ENCODE peak calls at places on chromosomes 6 and 20, in nine cellular contexts. Z, U, T, Y, E, B, I, D and K are unnamed samples. For H3K4me1, the result is how much of the 10 kb centered on the place peaks cover.

GRCh38 chr20:59673998-59674445 is 69.7 kb downstream of the PHACTR3 start:
- DNase-seq in E (no peak), Z (no peak), Y (no peak), U (no peak), D (no peak), I (no peak), T (no peak), B (no peak), K (no peak)

GRCh38 chr6:168905451-168906090 is 348.1 kb downstream of the THBS2 start:
- DNase-seq in I (no peak), D (no peak), T (peak), U (no peak), B (no peak), E (no peak), Z (no peak), Y (no peak), K (no peak)

GRCh38 chr6:40954446-40955180 is 84.4 kb downstream of the UNC5CL start:
- DNase-seq in D (no peak), E (no peak), I (no peak), T (no peak), Y (no peak), B (no peak), Z (no peak), U (no peak), K (no peak)

GRCh38 chr6:24910850-24911712 is 24.7 kb downstream of the RIPOR2 start:
- DNase-seq in T (no peak), Z (peak), D (peak), U (peak), E (peak), B (peak), I (peak), Y (peak), K (peak)

GRCh38 chr20:36408219-36408618 is 102.1 kb downstream of the DLGAP4 start:
- DNase-seq in E (peak), Z (no peak), Y (peak), B (no peak), D (no peak), T (no peak), U (no peak), I (no peak), K (no peak)

GRCh38 chr20:36273414-36274247 is 32.5 kb upstream of the DLGAP4 start:
- DNase-seq in U (no peak), E (peak), D (peak), B (no peak), T (no peak), Y (no peak), I (no peak), Z (no peak), K (no peak)

GRCh38 chr20:61803416-61803902 is 262.2 kb downstream of the TAF4 start:
- DNase-seq in E (no peak), Y (peak), U (no peak), B (no peak), I (no peak), D (no peak), Z (no peak), T (no peak), K (no peak)

GRCh38 chr20:19462491-19462890 is 250.0 kb downstream of the SLC24A3 start:
- DNase-seq in I (no peak), Y (no peak), E (no peak), D (peak), Z (no peak), U (no peak), B (no peak), T (no peak), K (no peak)

GRCh38 chr6:90413867-90414266 is 117.2 kb upstream of the BACH2 start:
- DNase-seq in I (peak), T (peak), D (no peak), B (no peak), U (no peak), E (peak), Z (no peak), Y (peak), K (peak)

GRCh38 chr6:2412731-2413130 is 167.3 kb upstream of the GMDS start:
- DNase-seq in D (no peak), B (no peak), E (no peak), Z (no peak), U (no peak), Y (no peak), T (no peak), I (no peak), K (no peak)

GRCh38 chr6:159679091-159680077 is 13.7 kb downstream of the SOD2 start:
- DNase-seq in I (no peak), B (no peak), T (no peak), D (no peak), U (no peak), E (no peak), Y (no peak), Z (no peak), K (no peak)

GRCh38 chr20:62364911-62365736 is 2.0 kb downstream of the LAMA5 start:
- DNase-seq in E (peak), I (peak), T (no peak), Y (peak), U (peak), Z (no peak), D (peak), B (no peak), K (no peak)

GRCh38 chr20:24938498-24938897 is 10.6 kb upstream of the CST7 start:
- DNase-seq in Z (peak), U (no peak), Y (no peak), D (no peak), B (no peak), T (no peak), E (no peak), I (no peak), K (no peak)

GRCh38 chr6:38095054-38095453 is 275.5 kb downstream of the ZFAND3 start:
- DNase-seq in E (no peak), D (no peak), B (no peak), Y (no peak), T (no peak), U (no peak), Z (no peak), I (no peak), K (no peak)

GRCh38 chr6:130033999-130034814 is 15.8 kb downstream of the L3MBTL3 start:
- DNase-seq in Y (no peak), E (no peak), Z (no peak), U (no peak), T (no peak), I (no peak), B (no peak), D (no peak), K (no peak)

GRCh38 chr6:10511477-10511876 is 9.7 kb upstream of the GCNT2 start:
- DNase-seq in E (no peak), Z (no peak), I (no peak), U (no peak), Y (no peak), T (no peak), D (no peak), B (no peak), K (no peak)

GRCh38 chr6:121694389-121695185 is 259.1 kb downstream of the GJA1 start:
- DNase-seq in E (no peak), U (no peak), I (no peak), Y (no peak), B (no peak), T (no peak), D (no peak), Z (no peak), K (no peak)

GRCh38 chr6:16548121-16548520 is 213.1 kb downstream of the ATXN1 start:
- DNase-seq in U (no peak), T (no peak), B (no peak), Z (no peak), Y (no peak), I (no peak), D (no peak), E (no peak), K (no peak)

GRCh38 chr20:50354690-50355592 is 155.2 kb upstream of the PTPN1 start:
- DNase-seq in Y (peak), Z (peak), U (no peak), I (no peak), B (no peak), E (no peak), T (no peak), D (peak), K (no peak)

DNA sequence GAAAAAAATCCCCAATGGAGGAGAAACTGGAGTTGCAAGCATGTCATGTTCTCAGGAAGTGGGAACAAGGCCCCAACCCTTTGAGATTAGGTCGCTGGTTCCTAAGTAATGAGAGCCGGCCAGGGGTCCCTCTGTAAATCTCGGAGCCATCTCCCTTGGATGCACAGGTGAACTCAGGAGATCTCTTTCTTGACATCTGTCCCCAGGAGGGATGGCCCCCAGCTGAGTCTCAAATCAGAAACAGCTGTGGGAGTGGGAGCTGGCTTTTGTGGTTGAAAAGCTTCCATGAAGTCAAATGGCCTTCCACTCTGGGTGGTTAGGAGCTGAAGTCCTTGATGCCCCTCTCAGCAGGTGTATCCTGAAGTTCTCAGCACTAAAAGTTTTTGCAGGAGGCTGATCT is 257.1 kb downstream of the BMP7 start:
- DNase-seq in D (no peak), E (no peak), Z (no peak), I (no peak), U (no peak), T (no peak), B (no peak), Y (no peak), K (no peak)
- H3K4me1 ChIP-seq in D (under half), E (under half), Z (under half), I (under half), U (under half), T (under half), B (under half), Y (under half), K (under half)

GRCh38 chr20:18138639-18139583 is 1.2 kb downstream of the KAT14 start:
- DNase-seq in Z (no peak), T (no peak), E (no peak), I (no peak), B (no peak), Y (no peak), U (no peak), D (no peak), K (no peak)

GRCh38 chr20:18144541-18145099 is 7.0 kb downstream of the KAT14 start:
- DNase-seq in Y (no peak), D (no peak), B (no peak), U (no peak), E (no peak), T (no peak), Z (no peak), I (no peak), K (no peak)

GRCh38 chr20:18137412-18138265 is at the start of the genes KAT14 and PET117:
- DNase-seq in B (peak), U (peak), Y (peak), T (peak), Z (peak), D (peak), I (peak), E (peak), K (peak)

GRCh38 chr20:18138266-18138582 is 561 bp downstream of the KAT14 start:
- DNase-seq in Z (no peak), E (no peak), D (no peak), I (no peak), B (no peak), T (no peak), Y (no peak), U (no peak), K (no peak)

DNA sequence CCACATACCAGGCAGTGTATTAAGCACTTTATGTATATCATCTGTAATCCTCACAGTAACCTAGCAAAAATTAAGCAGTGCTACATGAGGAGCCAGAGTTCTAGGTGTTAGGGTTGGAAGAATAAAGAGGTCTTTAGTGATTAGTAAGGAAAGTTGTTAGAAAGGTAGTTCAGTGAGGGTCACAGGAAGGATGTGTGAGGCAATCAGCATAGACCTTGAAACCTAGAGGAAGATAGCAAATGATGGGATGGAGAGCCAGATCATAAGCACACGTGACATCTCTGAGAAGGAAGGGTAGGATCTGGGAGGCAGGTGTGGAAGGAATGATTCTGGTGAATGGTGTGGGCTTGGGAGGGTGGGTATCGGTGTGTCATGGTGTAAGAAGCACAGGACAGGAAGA is 2.2 kb downstream of the KAT14 start:
- DNase-seq in Y (no peak), B (no peak), T (no peak), U (no peak), E (no peak), I (no peak), Z (no peak), D (no peak), K (no peak)
- H3K4me3 ChIP-seq in Y (no peak), B (no peak), T (no peak), U (no peak), E (no peak), I (no peak), Z (no peak), D (no peak), K (no peak)

GRCh38 chr20:49281913-49282467 is 4.1 kb upstream of the ZNFX1 start:
- DNase-seq in U (no peak), Y (no peak), E (no peak), I (no peak), T (no peak), B (no peak), Z (no peak), D (no peak), K (no peak)
- H3K4me1 ChIP-seq in U (half or more), Y (under half), E (under half), I (under half), T (under half), B (under half), Z (under half), D (under half), K (under half)

GRCh38 chr20:10728873-10729670 is 55.3 kb upstream of the JAG1 start:
- DNase-seq in U (no peak), Y (no peak), I (no peak), D (no peak), Z (no peak), B (no peak), E (no peak), T (no peak), K (no peak)

GRCh38 chr20:10733122-10733521 is 59.3 kb upstream of the JAG1 start:
- DNase-seq in E (no peak), T (no peak), B (no peak), D (no peak), Y (no peak), U (no peak), I (no peak), Z (no peak), K (no peak)

GRCh38 chr20:10729785-10730184 is 56.0 kb upstream of the JAG1 start:
- DNase-seq in B (no peak), U (no peak), Z (no peak), E (no peak), Y (no peak), T (no peak), D (no peak), I (no peak), K (no peak)

GRCh38 chr20:10730629-10731183 is 56.9 kb upstream of the JAG1 start:
- DNase-seq in Y (no peak), Z (no peak), B (no peak), E (no peak), I (no peak), D (no peak), U (no peak), T (no peak), K (no peak)

DNA sequence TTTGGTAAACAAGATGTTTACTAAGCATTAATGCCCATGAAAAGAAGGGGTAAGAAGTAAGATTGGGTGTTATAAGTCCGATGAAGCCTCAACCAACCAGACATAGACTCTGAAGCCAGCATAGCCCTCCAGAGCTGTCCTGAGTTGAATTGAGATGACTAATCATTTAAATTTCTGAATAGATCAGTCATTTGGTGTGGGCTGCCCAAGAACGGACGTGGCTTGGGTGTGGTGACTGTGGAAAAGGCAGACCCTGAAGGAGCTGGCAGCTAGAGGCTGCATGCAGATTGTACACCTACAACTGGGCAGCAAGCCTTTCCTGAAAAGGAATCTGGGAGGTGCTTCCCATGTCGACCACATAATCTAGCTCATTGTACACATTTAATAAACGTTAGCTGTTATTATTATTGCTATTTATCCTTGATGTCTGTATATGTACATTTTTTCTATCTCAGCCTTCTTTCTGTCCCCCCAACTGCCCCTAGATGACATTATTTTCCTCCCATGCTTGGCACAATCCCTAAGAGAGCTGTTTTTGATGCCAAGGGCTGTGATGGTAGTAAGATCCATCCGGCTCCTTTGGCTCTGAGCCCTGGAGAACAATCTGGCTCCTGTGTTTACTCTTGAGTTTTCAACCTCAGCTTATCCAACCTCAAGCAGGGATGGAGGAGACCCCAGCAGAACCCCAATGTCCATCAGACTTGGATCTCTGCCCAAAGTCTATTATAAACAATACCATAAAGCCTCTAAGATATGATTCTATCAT is 57.6 kb upstream of the JAG1 start:
- DNase-seq in E (no peak), Z (no peak), B (no peak), D (no peak), Y (no peak), I (peak), U (no peak), T (no peak), K (no peak)
- H3K4me3 ChIP-seq in E (no peak), Z (no peak), B (no peak), D (no peak), Y (no peak), I (no peak), U (no peak), T (no peak), K (no peak)